ENCODE peak calls at places on chromosomes 16 and 17, in ten cellular contexts. One of them, this sample, is unnamed.

GRCh38 chr16:3625911-3626732 is 14.7 kb upstream of the SLX4 start:
- DNase-seq in Peyer's patch: peak; percentile 28
- DNase-seq in lung: no peak
- DNase-seq in heart left ventricle: no peak
- DNase-seq in adrenal gland: peak; percentile 43
- DNase-seq in CD8-positive, alpha-beta memory T cell: no peak
- DNase-seq in GM23338: no peak
- DNase-seq in A549: no peak
- DNase-seq in stomach: no peak
- DNase-seq in OCI-LY7: peak; percentile 79
- DNase-seq in this sample: no peak

GRCh38 chr17:78879679-78880186 is 23.3 kb downstream of the CEP295NL start:
- DNase-seq in CD8-positive, alpha-beta memory T cell: no peak
- DNase-seq in lung: peak; percentile 58
- DNase-seq in A549: no peak
- DNase-seq in stomach: no peak
- DNase-seq in GM23338: no peak
- DNase-seq in heart left ventricle: peak; percentile 91
- DNase-seq in Peyer's patch: peak; percentile 64
- DNase-seq in adrenal gland: peak; percentile 80
- DNase-seq in OCI-LY7: no peak
- DNase-seq in this sample: no peak

GRCh38 chr17:38867179-38867994 is 2.5 kb upstream of the LASP1 start:
- DNase-seq in GM23338: peak; percentile 79
- DNase-seq in heart left ventricle: peak; percentile 47
- DNase-seq in OCI-LY7: peak; percentile 80
- DNase-seq in CD8-positive, alpha-beta memory T cell: peak; percentile 58
- DNase-seq in A549: peak; percentile 63
- DNase-seq in adrenal gland: peak; percentile 89
- DNase-seq in Peyer's patch: peak; percentile 79
- DNase-seq in stomach: peak; percentile 46
- DNase-seq in lung: peak; percentile 74
- DNase-seq in this sample: peak; percentile 45

GRCh38 chr16:25134306-25134705 is 22.8 kb downstream of the LCMT1 start:
- DNase-seq in OCI-LY7: no peak
- DNase-seq in adrenal gland: no peak
- DNase-seq in CD8-positive, alpha-beta memory T cell: no peak
- DNase-seq in GM23338: no peak
- DNase-seq in lung: no peak
- DNase-seq in Peyer's patch: no peak
- DNase-seq in A549: no peak
- DNase-seq in stomach: no peak
- DNase-seq in heart left ventricle: no peak
- DNase-seq in this sample: no peak

GRCh38 chr16:836221-836620 is 35.7 kb upstream of the GNG13 start:
- DNase-seq in OCI-LY7: no peak
- DNase-seq in stomach: no peak
- DNase-seq in A549: no peak
- DNase-seq in CD8-positive, alpha-beta memory T cell: no peak
- DNase-seq in lung: no peak
- DNase-seq in Peyer's patch: no peak
- DNase-seq in GM23338: no peak
- DNase-seq in adrenal gland: no peak
- DNase-seq in heart left ventricle: no peak
- DNase-seq in this sample: no peak

GRCh38 chr16:87295259-87295658 is 21.9 kb downstream of the C16orf95 start:
- DNase-seq in Peyer's patch: no peak
- DNase-seq in heart left ventricle: no peak
- DNase-seq in A549: no peak
- DNase-seq in lung: no peak
- DNase-seq in GM23338: peak; percentile 76
- DNase-seq in OCI-LY7: peak; percentile 82
- DNase-seq in stomach: no peak
- DNase-seq in adrenal gland: no peak
- DNase-seq in CD8-positive, alpha-beta memory T cell: no peak
- DNase-seq in this sample: no peak

GRCh38 chr17:37177234-37177633 is 198.6 kb upstream of the C17orf78 start:
- DNase-seq in stomach: no peak
- DNase-seq in GM23338: no peak
- DNase-seq in A549: no peak
- DNase-seq in adrenal gland: no peak
- DNase-seq in heart left ventricle: no peak
- DNase-seq in Peyer's patch: no peak
- DNase-seq in CD8-positive, alpha-beta memory T cell: no peak
- DNase-seq in OCI-LY7: no peak
- DNase-seq in lung: no peak
- DNase-seq in this sample: no peak

GRCh38 chr16:86609115-86609514 is 30.8 kb downstream of the FOXL1 start:
- DNase-seq in Peyer's patch: no peak
- DNase-seq in adrenal gland: no peak
- DNase-seq in GM23338: no peak
- DNase-seq in heart left ventricle: no peak
- DNase-seq in A549: no peak
- DNase-seq in lung: no peak
- DNase-seq in stomach: no peak
- DNase-seq in OCI-LY7: no peak
- DNase-seq in CD8-positive, alpha-beta memory T cell: no peak
- DNase-seq in this sample: no peak

GRCh38 chr16:56932588-56933265 is 785 bp downstream of the HERPUD1 start:
- DNase-seq in GM23338: peak; percentile 37
- DNase-seq in adrenal gland: peak; percentile 96
- DNase-seq in lung: peak; percentile 86
- DNase-seq in stomach: peak; percentile 80
- DNase-seq in CD8-positive, alpha-beta memory T cell: peak; percentile 37
- DNase-seq in A549: peak; percentile 66
- DNase-seq in heart left ventricle: peak; percentile 85
- DNase-seq in OCI-LY7: peak; percentile 66
- DNase-seq in Peyer's patch: peak; percentile 90
- DNase-seq in this sample: no peak

GRCh38 chr17:12388206-12388605 is 277.5 kb upstream of the MYOCD start:
- DNase-seq in stomach: no peak
- DNase-seq in lung: no peak
- DNase-seq in Peyer's patch: no peak
- DNase-seq in adrenal gland: no peak
- DNase-seq in heart left ventricle: no peak
- DNase-seq in GM23338: no peak
- DNase-seq in A549: no peak
- DNase-seq in OCI-LY7: no peak
- DNase-seq in CD8-positive, alpha-beta memory T cell: no peak
- DNase-seq in this sample: no peak

GRCh38 chr17:78211032-78211431 is 3.0 kb upstream of the BIRC5 start:
- DNase-seq in adrenal gland: no peak
- DNase-seq in stomach: no peak
- DNase-seq in CD8-positive, alpha-beta memory T cell: no peak
- DNase-seq in heart left ventricle: no peak
- DNase-seq in Peyer's patch: no peak
- DNase-seq in OCI-LY7: no peak
- DNase-seq in GM23338: no peak
- DNase-seq in lung: no peak
- DNase-seq in A549: no peak
- DNase-seq in this sample: no peak

GRCh38 chr17:48012151-48012520 is 25.5 kb downstream of the COPZ2 start:
- DNase-seq in CD8-positive, alpha-beta memory T cell: peak; percentile 64
- DNase-seq in stomach: peak; percentile 62
- DNase-seq in adrenal gland: peak; percentile 84
- DNase-seq in lung: no peak
- DNase-seq in OCI-LY7: peak; percentile 89
- DNase-seq in A549: no peak
- DNase-seq in GM23338: peak; percentile 87
- DNase-seq in heart left ventricle: peak; percentile 31
- DNase-seq in Peyer's patch: peak; percentile 81
- DNase-seq in this sample: peak; percentile 44

GRCh38 chr17:47690121-47690520 is 3.8 kb upstream of the TBKBP1 start:
- DNase-seq in OCI-LY7: no peak
- DNase-seq in CD8-positive, alpha-beta memory T cell: no peak
- DNase-seq in GM23338: no peak
- DNase-seq in stomach: no peak
- DNase-seq in heart left ventricle: no peak
- DNase-seq in A549: no peak
- DNase-seq in Peyer's patch: no peak
- DNase-seq in adrenal gland: no peak
- DNase-seq in lung: no peak
- DNase-seq in this sample: no peak

GRCh38 chr16:6753553-6753952 is 579.1 kb upstream of the RBFOX1 start:
- DNase-seq in heart left ventricle: no peak
- DNase-seq in GM23338: no peak
- DNase-seq in stomach: no peak
- DNase-seq in lung: no peak
- DNase-seq in adrenal gland: no peak
- DNase-seq in Peyer's patch: no peak
- DNase-seq in A549: no peak
- DNase-seq in OCI-LY7: no peak
- DNase-seq in CD8-positive, alpha-beta memory T cell: no peak
- DNase-seq in this sample: no peak

GRCh38 chr16:85561248-85562101 is 51.6 kb upstream of the GSE1 start:
- DNase-seq in heart left ventricle: no peak
- DNase-seq in adrenal gland: no peak
- DNase-seq in stomach: no peak
- DNase-seq in lung: no peak
- DNase-seq in Peyer's patch: no peak
- DNase-seq in CD8-positive, alpha-beta memory T cell: no peak
- DNase-seq in A549: no peak
- DNase-seq in OCI-LY7: no peak
- DNase-seq in GM23338: no peak
- DNase-seq in this sample: no peak
- H3K4me3 ChIP-seq in heart left ventricle: no peak overlapping the region
- H3K4me3 ChIP-seq in adrenal gland: no peak overlapping the region
- H3K4me3 ChIP-seq in stomach: no peak overlapping the region
- H3K4me3 ChIP-seq in lung: no peak overlapping the region
- H3K4me3 ChIP-seq in Peyer's patch: no peak overlapping the region
- H3K4me3 ChIP-seq in CD8-positive, alpha-beta memory T cell: no peak overlapping the region
- H3K4me3 ChIP-seq in A549: no peak overlapping the region
- H3K4me3 ChIP-seq in OCI-LY7: no peak overlapping the region
- H3K4me3 ChIP-seq in GM23338: no peak overlapping the region
- H3K4me3 ChIP-seq in this sample: no peak overlapping the region

DNA sequence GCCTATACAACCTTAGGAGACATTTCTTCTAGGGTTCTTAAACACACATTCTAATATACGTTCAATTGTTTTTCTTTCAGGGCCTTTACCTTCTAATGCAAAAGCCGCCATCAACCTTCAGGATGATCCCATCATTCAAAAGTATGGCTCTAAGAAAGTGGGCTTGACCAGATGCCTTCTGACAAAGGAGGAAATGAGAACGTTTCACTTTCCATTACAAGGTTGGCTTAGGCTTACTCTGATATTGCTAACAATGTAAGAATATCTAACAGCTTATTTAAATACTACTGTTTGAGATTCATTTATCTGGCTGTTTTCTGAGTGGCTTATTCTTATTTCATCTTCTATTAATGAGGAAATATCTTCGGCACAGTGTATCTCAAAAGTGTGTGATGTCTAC is 15.4 kb downstream of the REXO5 start:
- DNase-seq in stomach: no peak
- DNase-seq in OCI-LY7: no peak
- DNase-seq in heart left ventricle: no peak
- DNase-seq in adrenal gland: no peak
- DNase-seq in A549: no peak
- DNase-seq in GM23338: no peak
- DNase-seq in CD8-positive, alpha-beta memory T cell: no peak
- DNase-seq in lung: no peak
- DNase-seq in Peyer's patch: no peak
- DNase-seq in this sample: no peak
- H3K4me1 ChIP-seq in stomach: no peaks in the 10 kb centered on the region
- H3K4me1 ChIP-seq in OCI-LY7: peaks cover 7% of the 10 kb centered on the region
- H3K4me1 ChIP-seq in heart left ventricle: peaks cover 13% of the 10 kb centered on the region
- H3K4me1 ChIP-seq in adrenal gland: no peaks in the 10 kb centered on the region
- H3K4me1 ChIP-seq in A549: no peaks in the 10 kb centered on the region
- H3K4me1 ChIP-seq in GM23338: no peaks in the 10 kb centered on the region
- H3K4me1 ChIP-seq in CD8-positive, alpha-beta memory T cell: no peaks in the 10 kb centered on the region
- H3K4me1 ChIP-seq in lung: no peaks in the 10 kb centered on the region
- H3K4me1 ChIP-seq in Peyer's patch: no peaks in the 10 kb centered on the region
- H3K4me1 ChIP-seq in this sample: no peaks in the 10 kb centered on the region

DNA sequence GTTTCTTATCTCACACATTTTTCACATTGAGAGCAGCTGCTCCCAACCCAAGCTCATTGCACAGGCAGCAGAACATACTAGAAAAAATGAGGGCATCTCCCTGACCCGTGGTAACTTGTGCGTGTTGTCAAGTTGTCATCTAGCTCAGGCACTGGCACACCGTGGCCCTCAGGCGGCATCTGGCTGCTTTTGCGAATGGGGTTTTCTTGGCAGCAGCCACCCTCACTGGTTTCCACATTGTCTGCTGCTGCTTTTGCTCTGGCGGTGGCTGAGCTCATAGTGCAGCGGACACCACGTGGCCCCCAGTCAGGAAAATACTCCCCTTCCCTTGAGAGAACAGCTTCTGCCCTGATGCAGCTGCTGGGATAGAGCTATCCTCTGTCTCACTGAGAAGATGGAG is 9.4 kb upstream of the TEDC2 start:
- DNase-seq in adrenal gland: no peak
- DNase-seq in lung: no peak
- DNase-seq in A549: no peak
- DNase-seq in Peyer's patch: no peak
- DNase-seq in stomach: no peak
- DNase-seq in CD8-positive, alpha-beta memory T cell: no peak
- DNase-seq in GM23338: no peak
- DNase-seq in OCI-LY7: no peak
- DNase-seq in heart left ventricle: no peak
- DNase-seq in this sample: no peak
- H3K27ac ChIP-seq in adrenal gland: no peak overlapping the region
- H3K27ac ChIP-seq in lung: no peak overlapping the region
- H3K27ac ChIP-seq in A549: no peak overlapping the region
- H3K27ac ChIP-seq in Peyer's patch: no peak overlapping the region
- H3K27ac ChIP-seq in stomach: no peak overlapping the region
- H3K27ac ChIP-seq in CD8-positive, alpha-beta memory T cell: no peak overlapping the region
- H3K27ac ChIP-seq in GM23338: no peak overlapping the region
- H3K27ac ChIP-seq in OCI-LY7: no peak overlapping the region
- H3K27ac ChIP-seq in heart left ventricle: no peak overlapping the region
- H3K27ac ChIP-seq in this sample: no peak overlapping the region

GRCh38 chr16:70388281-70388680 is 41.6 kb downstream of the DDX19A start:
- DNase-seq in OCI-LY7: no peak
- DNase-seq in GM23338: no peak
- DNase-seq in CD8-positive, alpha-beta memory T cell: no peak
- DNase-seq in Peyer's patch: no peak
- DNase-seq in lung: no peak
- DNase-seq in stomach: no peak
- DNase-seq in A549: no peak
- DNase-seq in adrenal gland: no peak
- DNase-seq in heart left ventricle: no peak
- DNase-seq in this sample: no peak
- H3K4me3 ChIP-seq in OCI-LY7: no peak overlapping the region
- H3K4me3 ChIP-seq in GM23338: no peak overlapping the region
- H3K4me3 ChIP-seq in CD8-positive, alpha-beta memory T cell: no peak overlapping the region
- H3K4me3 ChIP-seq in Peyer's patch: no peak overlapping the region
- H3K4me3 ChIP-seq in lung: no peak overlapping the region
- H3K4me3 ChIP-seq in stomach: no peak overlapping the region
- H3K4me3 ChIP-seq in A549: no peak overlapping the region
- H3K4me3 ChIP-seq in adrenal gland: no peak overlapping the region
- H3K4me3 ChIP-seq in heart left ventricle: no peak overlapping the region
- H3K4me3 ChIP-seq in this sample: no peak overlapping the region